ENCODE peak calls at places on chromosomes 3 and 15, in six cellular contexts. B is A673, M is left ventricle myocardium inferior, S is fibroblast of lung, X is small intestine, G is lung. C is an unnamed sample.

GRCh38 chr3:118108769-118109168 is 925.9 kb downstream of the IGSF11 start:
- DNase-seq in B (no peak), M (no peak), S (no peak), X (no peak), G (no peak), C (no peak)

GRCh38 chr15:44537728-44538240 is 837 bp downstream of the EIF3J start:
- DNase-seq in B (no peak), M (no peak), S (peak; percentile 60), X (no peak), G (no peak), C (no peak)

GRCh38 chr3:195086885-195087284 is 184.1 kb downstream of the XXYLT1 start:
- DNase-seq in B (no peak), M (peak; percentile 3), S (no peak), X (no peak), G (no peak), C (no peak)

GRCh38 chr3:160409812-160410610 is 10.6 kb downstream of the SMC4 start:
- DNase-seq in B (no peak), M (no peak), S (peak; percentile 50), X (no peak), G (no peak), C (no peak)

GRCh38 chr15:72271895-72272212 is 500 bp downstream of the PARP6 start:
- DNase-seq in B (peak; percentile 26), M (no peak), S (peak; percentile 24), X (peak; percentile 20), G (peak; percentile 28), C (no peak)

GRCh38 chr3:186515115-186515514 is 29.1 kb downstream of the CRYGS start:
- DNase-seq in B (no peak), M (no peak), S (no peak), X (no peak), G (no peak), C (no peak)

GRCh38 chr3:195891431-195892104 is 16.8 kb downstream of the TNK2 start:
- DNase-seq in B (no peak), M (no peak), S (no peak), X (no peak), G (no peak), C (no peak)

GRCh38 chr3:55675478-55675877 is 188.4 kb upstream of the WNT5A start:
- DNase-seq in B (no peak), M (no peak), S (no peak), X (no peak), G (no peak), C (no peak)

GRCh38 chr3:178950676-178951075 is 120.9 kb downstream of the ZMAT3 start:
- DNase-seq in B (no peak), M (no peak), S (no peak), X (no peak), G (no peak), C (no peak)

GRCh38 chr3:191238321-191238817 is 39.3 kb downstream of the OSTN start:
- DNase-seq in B (no peak), M (no peak), S (peak; percentile 64), X (no peak), G (no peak), C (peak; percentile 52)

GRCh38 chr3:66738625-66739330 is 238.0 kb upstream of the LRIG1 start:
- DNase-seq in B (no peak), M (no peak), S (peak; percentile 83), X (no peak), G (no peak), C (peak; percentile 59)

GRCh38 chr3:117666316-117666715 is 956.7 kb downstream of the TUSC7 start:
- DNase-seq in B (no peak), M (no peak), S (no peak), X (no peak), G (no peak), C (no peak)

GRCh38 chr3:195895078-195895899 is 13.1 kb downstream of the TNK2 start:
- DNase-seq in B (peak; percentile 44), M (peak; percentile 49), S (peak; percentile 25), X (peak; percentile 45), G (no peak), C (no peak)

GRCh38 chr15:85581495-85581894 is 201.1 kb downstream of the AKAP13 start:
- DNase-seq in B (no peak), M (peak; percentile 71), S (no peak), X (peak; percentile 56), G (no peak), C (no peak)

GRCh38 chr3:10351013-10351735 is 30.3 kb upstream of the SEC13 start:
- DNase-seq in B (no peak), M (no peak), S (no peak), X (peak; percentile 21), G (no peak), C (no peak)

GRCh38 chr3:196916995-196917394 is 25.3 kb downstream of the NCBP2 start:
- DNase-seq in B (no peak), M (no peak), S (no peak), X (no peak), G (no peak), C (no peak)

GRCh38 chr3:131880948-131881347 is 153.9 kb downstream of the CPNE4 start:
- DNase-seq in B (no peak), M (no peak), S (no peak), X (no peak), G (no peak), C (no peak)

DNA sequence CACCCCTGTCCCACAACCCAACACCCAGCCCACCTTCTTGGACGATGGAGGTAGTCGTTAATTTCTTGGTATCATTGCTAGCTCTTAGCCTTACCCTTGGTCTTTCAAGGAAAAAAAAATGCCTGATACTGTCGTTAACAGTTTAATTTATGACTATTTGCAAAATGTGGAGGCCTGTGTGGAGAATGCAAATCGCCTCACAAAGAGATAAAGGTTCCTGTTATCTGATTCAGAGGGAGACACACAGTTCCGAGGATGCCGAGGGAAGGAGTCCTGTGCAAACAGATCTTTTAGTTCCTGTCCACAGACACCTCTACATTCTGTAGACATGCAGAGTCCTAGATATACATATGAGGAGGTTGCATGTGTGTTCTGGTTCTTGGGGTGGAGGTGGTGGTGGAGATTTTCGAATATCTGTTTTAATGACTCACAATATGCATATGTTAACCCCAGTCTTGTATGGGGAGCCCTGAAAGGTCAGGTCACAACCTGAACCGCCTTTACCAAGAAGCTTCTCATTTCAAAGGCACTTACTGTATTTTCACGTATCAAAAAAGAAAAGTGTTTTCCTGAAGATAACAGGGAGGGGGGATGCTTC is 5.6 kb downstream of the NR2F2 start:
- DNase-seq in B (peak; percentile 44), M (no peak), S (no peak), X (no peak), G (no peak), C (no peak)
- H3K4me3 ChIP-seq in B (peak overlapping the region; percentile 77), M (peak overlapping the region; percentile 88), S (peak overlapping the region; percentile 100), X (peak overlapping the region; percentile 33), G (peak overlapping the region; percentile 60), C (peak overlapping the region; percentile 93)

GRCh38 chr3:52055537-52056351 is 627 bp downstream of the DUSP7 start:
- DNase-seq in B (peak; percentile 48), M (peak; percentile 53), S (peak; percentile 54), X (peak; percentile 46), G (no peak), C (no peak)

GRCh38 chr3:52056968-52057805 is 816 bp upstream of the DUSP7 start:
- DNase-seq in B (peak; percentile 96), M (peak; percentile 99), S (peak; percentile 98), X (peak; percentile 100), G (peak; percentile 100), C (peak; percentile 94)

GRCh38 chr3:52058111-52058510 is 1.7 kb upstream of the DUSP7 start:
- DNase-seq in B (no peak), M (no peak), S (no peak), X (no peak), G (no peak), C (no peak)

GRCh38 chr3:52056521-52056967 is at the start of gene DUSP7:
- DNase-seq in B (peak; percentile 73), M (peak; percentile 79), S (peak; percentile 62), X (peak; percentile 72), G (peak; percentile 57), C (no peak)

DNA sequence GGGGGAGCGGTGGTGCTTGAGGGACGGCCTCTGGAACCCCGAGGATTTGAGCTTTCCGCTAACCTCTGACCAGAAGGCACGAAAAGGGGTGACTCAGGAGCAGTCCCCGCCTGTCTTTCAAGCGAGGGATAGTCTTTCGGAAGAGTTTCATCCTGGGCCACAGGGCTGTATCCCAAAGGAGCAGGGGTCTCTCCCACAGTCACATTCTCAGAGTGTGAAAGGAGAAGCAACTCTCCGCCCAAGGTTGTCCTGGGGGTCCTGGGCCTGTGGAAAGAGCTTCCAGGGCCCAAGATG is 1.4 kb upstream of the DUSP7 start:
- DNase-seq in B (no peak), M (no peak), S (no peak), X (no peak), G (no peak), C (no peak)
- H3K4me3 ChIP-seq in B (peak overlapping the region; percentile 36), M (peak overlapping the region; percentile 80), S (peak overlapping the region; percentile 66), X (peak overlapping the region; percentile 7), G (no peak overlapping the region), C (peak overlapping the region; percentile 41)

GRCh38 chr15:57358611-57359010 is 17.7 kb upstream of the CGNL1 start:
- DNase-seq in B (no peak), M (no peak), S (no peak), X (no peak), G (no peak), C (no peak)

GRCh38 chr15:57356178-57356577 is 20.1 kb upstream of the CGNL1 start:
- DNase-seq in B (no peak), M (no peak), S (no peak), X (no peak), G (no peak), C (no peak)

GRCh38 chr15:57355259-57355658 is 21.0 kb upstream of the CGNL1 start:
- DNase-seq in B (no peak), M (no peak), S (no peak), X (no peak), G (no peak), C (no peak)

GRCh38 chr15:57357796-57358195 is 18.5 kb upstream of the CGNL1 start:
- DNase-seq in B (no peak), M (no peak), S (no peak), X (no peak), G (no peak), C (no peak)

GRCh38 chr15:57356636-57357035 is 19.7 kb upstream of the CGNL1 start:
- DNase-seq in B (peak; percentile 63), M (no peak), S (no peak), X (no peak), G (no peak), C (no peak)
- H3K4me3 ChIP-seq in B (no peak overlapping the region), M (no peak overlapping the region), S (no peak overlapping the region), X (no peak overlapping the region), G (no peak overlapping the region), C (no peak overlapping the region)

GRCh38 chr3:130748520-130748919 is 1.9 kb upstream of the PIK3R4 start:
- DNase-seq in B (no peak), M (no peak), S (no peak), X (peak; percentile 8), G (no peak), C (no peak)
- H3K4me3 ChIP-seq in B (peak overlapping the region; percentile 74), M (no peak overlapping the region), S (peak overlapping the region; percentile 56), X (no peak overlapping the region), G (no peak overlapping the region), C (no peak overlapping the region)

GRCh38 chr15:54353726-54354125 is 375.5 kb downstream of the UNC13C start:
- DNase-seq in B (no peak), M (no peak), S (no peak), X (no peak), G (no peak), C (no peak)
- H3K4me3 ChIP-seq in B (no peak overlapping the region), M (no peak overlapping the region), S (no peak overlapping the region), X (no peak overlapping the region), G (no peak overlapping the region), C (no peak overlapping the region)